ENCODE peak calls at places on chromosome 7, in six cellular contexts. G is lung; H is PC-3; A is CD4-positive, alpha-beta memory T cell; K is CD4-positive, CD25-positive, alpha-beta regulatory T cell; J is Panc1. L is an unnamed sample.

GRCh38 chr7:20327047-20327446 is 3.7 kb upstream of the ITGB8 start:
- DNase-seq in G (no peak), H (peak; percentile 64), A (no peak), K (no peak), J (no peak), L (no peak)

GRCh38 chr7:129780257-129781127 is 169.0 kb downstream of the NRF1 start:
- DNase-seq in G (peak; percentile 89), H (peak; percentile 91), A (no peak), K (peak; percentile 43), J (peak; percentile 38), L (peak; percentile 66)

GRCh38 chr7:158957507-158957900 is 101.1 kb downstream of the DYNC2I1 start:
- DNase-seq in G (no peak), H (peak; percentile 6), A (no peak), K (no peak), J (no peak), L (peak; percentile 47)

GRCh38 chr7:137084607-137085380 is 216.3 kb downstream of the CHRM2 start:
- DNase-seq in G (no peak), H (no peak), A (no peak), K (no peak), J (no peak), L (no peak)

GRCh38 chr7:100612730-100613446 is 548 bp downstream of the MOSPD3 start:
- DNase-seq in G (no peak), H (peak; percentile 11), A (no peak), K (peak; percentile 32), J (no peak), L (peak; percentile 36)

GRCh38 chr7:15334524-15335269 is 227.1 kb downstream of the AGMO start:
- DNase-seq in G (no peak), H (no peak), A (no peak), K (no peak), J (no peak), L (no peak)

GRCh38 chr7:127690806-127691205 is 38.8 kb downstream of the SND1 start:
- DNase-seq in G (no peak), H (no peak), A (no peak), K (no peak), J (no peak), L (no peak)

GRCh38 chr7:30469303-30469702 is 9.3 kb downstream of the NOD1 start:
- DNase-seq in G (peak; percentile 85), H (no peak), A (no peak), K (no peak), J (no peak), L (no peak)

GRCh38 chr7:6284055-6284400 is 11.6 kb upstream of the CYTH3 start:
- DNase-seq in G (no peak), H (peak; percentile 86), A (no peak), K (no peak), J (no peak), L (no peak)

GRCh38 chr7:150645259-150646020 is 13.3 kb upstream of the GIMAP6 start:
- DNase-seq in G (no peak), H (no peak), A (no peak), K (no peak), J (no peak), L (no peak)

GRCh38 chr7:100600222-100601038 is 1.7 kb upstream of the PCOLCE start:
- DNase-seq in G (no peak), H (no peak), A (no peak), K (no peak), J (no peak), L (no peak)

GRCh38 chr7:71801996-71802395 is 610.1 kb downstream of the CALN1 start:
- DNase-seq in G (no peak), H (no peak), A (no peak), K (no peak), J (no peak), L (no peak)

GRCh38 chr7:141975806-141976523 is 2.4 kb upstream of the TAS2R38 start:
- DNase-seq in G (peak; percentile 82), H (peak; percentile 71), A (peak; percentile 33), K (peak; percentile 39), J (peak; percentile 38), L (peak; percentile 81)

GRCh38 chr7:1532456-1533254 is 2.2 kb downstream of the MAFK start:
- DNase-seq in G (peak; percentile 78), H (peak; percentile 97), A (peak; percentile 51), K (peak; percentile 54), J (peak; percentile 95), L (peak; percentile 74)

GRCh38 chr7:55006499-55006898 is 12.3 kb upstream of the EGFR start:
- DNase-seq in G (no peak), H (no peak), A (no peak), K (no peak), J (no peak), L (no peak)

GRCh38 chr7:96747413-96747940 is 37.8 kb upstream of the SEM1 start:
- DNase-seq in G (no peak), H (no peak), A (no peak), K (no peak), J (no peak), L (no peak)

GRCh38 chr7:98116656-98117461 is 10.2 kb downstream of the LMTK2 start:
- DNase-seq in G (peak; percentile 75), H (peak; percentile 54), A (no peak), K (no peak), J (no peak), L (no peak)

GRCh38 chr7:128954830-128955797 is 17.4 kb downstream of the IRF5 start:
- DNase-seq in G (no peak), H (peak; percentile 15), A (no peak), K (no peak), J (no peak), L (no peak)

GRCh38 chr7:149759111-149759510 is 14.3 kb downstream of the ZNF467 start:
- DNase-seq in G (no peak), H (no peak), A (no peak), K (no peak), J (no peak), L (no peak)

GRCh38 chr7:87959336-87959735 is 25.3 kb downstream of the ADAM22 start:
- DNase-seq in G (no peak), H (no peak), A (no peak), K (no peak), J (no peak), L (no peak)

GRCh38 chr7:6389728-6390127 is 58.0 kb downstream of the DAGLB start:
- DNase-seq in G (no peak), H (no peak), A (no peak), K (no peak), J (no peak), L (no peak)

GRCh38 chr7:138170959-138171703 is 94.9 kb downstream of the AKR1D1 start:
- DNase-seq in G (no peak), H (no peak), A (no peak), K (no peak), J (no peak), L (no peak)
- H3K4me1 ChIP-seq in G (no peaks in the 10 kb centered on the region), H (no peaks in the 10 kb centered on the region), A (no peaks in the 10 kb centered on the region), K (no peaks in the 10 kb centered on the region), J (no peaks in the 10 kb centered on the region), L (no peaks in the 10 kb centered on the region)

GRCh38 chr7:102464577-102465280 is at the start of the genes ALKBH4 and LRWD1:
- DNase-seq in G (peak; percentile 94), H (peak; percentile 88), A (peak; percentile 92), K (peak; percentile 91), J (no peak), L (peak; percentile 86)

GRCh38 chr7:102463841-102464576 is 654 bp downstream of the ALKBH4 start:
- DNase-seq in G (no peak), H (no peak), A (no peak), K (no peak), J (no peak), L (no peak)

GRCh38 chr7:102467581-102468415 is 3.0 kb downstream of the LRWD1 start:
- DNase-seq in G (no peak), H (no peak), A (no peak), K (no peak), J (no peak), L (no peak)

GRCh38 chr7:102468416-102469350 is 3.9 kb downstream of the LRWD1 start:
- DNase-seq in G (no peak), H (no peak), A (no peak), K (no peak), J (no peak), L (no peak)

DNA sequence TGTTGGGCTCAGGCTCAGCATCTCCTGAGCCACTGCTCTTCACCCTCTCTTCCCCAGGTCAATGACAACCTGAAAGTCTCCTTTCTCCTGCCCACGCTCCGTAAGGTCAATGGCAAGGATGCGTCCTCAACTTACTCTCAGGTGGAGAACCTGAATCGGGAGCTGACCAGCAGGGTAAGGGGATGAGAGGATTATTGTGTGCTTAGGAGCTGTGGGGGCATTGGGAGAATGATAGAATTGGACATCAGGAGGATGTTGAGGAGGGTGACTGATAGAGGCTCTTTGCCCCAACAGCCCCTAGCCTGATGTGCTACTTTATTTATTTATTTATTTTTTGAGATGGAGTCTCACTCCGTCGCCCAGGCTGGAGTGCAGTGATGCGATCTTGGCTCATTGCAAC is 1.3 kb downstream of the LRWD1 start:
- DNase-seq in G (no peak), H (no peak), A (no peak), K (no peak), J (no peak), L (no peak)
- H3K4me3 ChIP-seq in G (no peak overlapping the region), H (peak overlapping the region; percentile 90), A (no peak overlapping the region), K (no peak overlapping the region), J (peak overlapping the region; percentile 100), L (no peak overlapping the region)

GRCh38 chr7:131374821-131375220 is 47.1 kb downstream of the MKLN1 start:
- DNase-seq in G (no peak), H (no peak), A (no peak), K (no peak), J (no peak), L (no peak)

GRCh38 chr7:131372554-131372953 is 44.9 kb downstream of the MKLN1 start:
- DNase-seq in G (no peak), H (no peak), A (no peak), K (no peak), J (no peak), L (no peak)

GRCh38 chr7:131371411-131371810 is 43.7 kb downstream of the MKLN1 start:
- DNase-seq in G (no peak), H (no peak), A (no peak), K (no peak), J (no peak), L (no peak)

GRCh38 chr7:131369354-131369753 is 41.7 kb downstream of the MKLN1 start:
- DNase-seq in G (no peak), H (peak; percentile 27), A (no peak), K (no peak), J (no peak), L (no peak)

GRCh38 chr7:131370523-131370968 is 42.9 kb downstream of the MKLN1 start:
- DNase-seq in G (no peak), H (peak; percentile 62), A (peak; percentile 37), K (peak; percentile 41), J (no peak), L (peak; percentile 51)
- H3K4me1 ChIP-seq in G (peaks cover 25% of the 10 kb centered on the region), H (peaks cover 25% of the 10 kb centered on the region), A (peaks cover 65% of the 10 kb centered on the region), K (peaks cover 50% of the 10 kb centered on the region), J (peaks cover 65% of the 10 kb centered on the region), L (peaks cover 35% of the 10 kb centered on the region)

DNA sequence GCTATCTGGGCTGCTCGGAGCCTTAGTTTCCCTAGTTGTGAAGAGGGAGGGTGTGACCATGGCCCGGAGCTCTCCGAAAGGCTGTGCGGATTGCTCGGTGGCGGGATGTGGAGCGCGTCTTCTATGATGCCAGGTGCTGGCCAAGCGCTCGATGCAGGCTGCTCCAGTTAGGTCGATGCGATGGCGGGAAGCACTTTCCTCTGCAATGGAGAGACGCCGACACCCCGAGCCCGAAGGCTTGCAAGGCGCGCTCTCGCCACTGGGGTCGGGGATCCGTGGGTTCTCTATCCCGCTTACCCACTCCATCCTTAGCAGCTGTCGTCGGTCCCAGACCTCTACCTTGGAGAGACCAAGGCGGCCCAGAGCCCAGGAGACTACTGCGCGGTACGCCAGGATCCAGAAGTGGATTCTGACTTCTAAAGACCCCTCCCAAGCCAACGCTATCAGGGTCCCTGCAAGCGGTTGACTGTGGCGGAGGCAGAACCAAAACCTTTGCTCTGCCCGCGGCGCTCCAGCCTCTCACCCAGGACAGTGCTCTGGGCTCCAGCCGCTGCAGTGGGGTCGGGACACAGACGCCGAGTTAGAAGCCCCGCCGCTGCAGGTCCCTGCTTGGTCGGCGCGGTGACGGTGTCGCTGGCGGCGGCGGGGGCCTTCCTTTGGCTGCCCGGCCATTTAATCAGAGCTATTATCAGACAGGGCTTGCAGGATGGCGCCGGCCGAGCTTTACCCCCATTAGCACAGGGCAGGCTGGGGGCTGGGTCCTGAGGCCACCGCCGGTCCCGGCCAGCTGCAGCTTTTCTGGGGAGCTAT is 7.8 kb upstream of the TBX20 start:
- DNase-seq in G (no peak), H (no peak), A (no peak), K (no peak), J (no peak), L (no peak)
- H3K4me3 ChIP-seq in G (no peak overlapping the region), H (no peak overlapping the region), A (no peak overlapping the region), K (no peak overlapping the region), J (no peak overlapping the region), L (no peak overlapping the region)